ENCODE peak calls at places on chromosome 21, in eight cellular contexts. K is Daoy, E is NCI-H2171, L is non-pigmented ciliary epithelial cell, H is HTR-8/SVneo, G is RPMI7951, P is NCI-H1417, Y is HEK293T. X is an unnamed sample.

GRCh38 chr21:45261093-45261492 is 26.6 kb downstream of the POFUT2 start:
- DNase-seq in K (peak), E (no peak), L (no peak), H (no peak), G (no peak), P (no peak), Y (no peak), X (no peak)

GRCh38 chr21:26850116-26850643 is 5.0 kb upstream of the ADAMTS1 start:
- DNase-seq in K (no peak), E (peak), L (no peak), H (no peak), G (peak), P (peak), Y (no peak), X (no peak)

GRCh38 chr21:36048357-36048756 is 12.0 kb downstream of the SETD4 start:
- DNase-seq in K (no peak), E (no peak), L (no peak), H (no peak), G (no peak), P (no peak), Y (no peak), X (no peak)

GRCh38 chr21:42189860-42190491 is 29.0 kb upstream of the ABCG1 start:
- DNase-seq in K (no peak), E (no peak), L (no peak), H (no peak), G (no peak), P (no peak), Y (no peak), X (no peak)

GRCh38 chr21:36803801-36804452 is 105.0 kb downstream of the SIM2 start:
- DNase-seq in K (no peak), E (no peak), L (no peak), H (no peak), G (no peak), P (no peak), Y (no peak), X (peak)

GRCh38 chr21:32414579-32415358 is 2.3 kb downstream of the EVA1C start:
- DNase-seq in K (peak), E (no peak), L (no peak), H (no peak), G (peak), P (no peak), Y (no peak), X (peak)

GRCh38 chr21:31599563-31599962 is 59.9 kb upstream of the SOD1 start:
- DNase-seq in K (no peak), E (no peak), L (no peak), H (no peak), G (no peak), P (no peak), Y (no peak), X (no peak)

GRCh38 chr21:21101911-21102310 is 103.7 kb downstream of the NCAM2 start:
- DNase-seq in K (peak), E (no peak), L (peak), H (no peak), G (peak), P (no peak), Y (peak), X (peak)

GRCh38 chr21:44425307-44425894 is 29.9 kb upstream of the LRRC3 start:
- DNase-seq in K (no peak), E (no peak), L (no peak), H (no peak), G (peak), P (no peak), Y (no peak), X (peak)

GRCh38 chr21:43834146-43834905 is 30.7 kb upstream of the AGPAT3 start:
- DNase-seq in K (no peak), E (no peak), L (no peak), H (no peak), G (no peak), P (no peak), Y (no peak), X (no peak)

GRCh38 chr21:32389337-32390015 is 3.3 kb downstream of the URB1 start:
- DNase-seq in K (no peak), E (no peak), L (no peak), H (no peak), G (no peak), P (no peak), Y (no peak), X (no peak)

GRCh38 chr21:26130249-26130896 is 40.2 kb downstream of the APP start:
- DNase-seq in K (no peak), E (no peak), L (peak), H (no peak), G (peak), P (no peak), Y (no peak), X (no peak)